ENCODE peak calls at places on chromosomes 5 and 9, in four cellular contexts. One of them, this sample, is unnamed.

GRCh38 chr5:146474040-146474439 is 26.9 kb downstream of the TCERG1 start:
- DNase-seq in HFFc6: no peak
- DNase-seq in IMR-90: no peak
- DNase-seq in AG10803: no peak
- DNase-seq in this sample: no peak

GRCh38 chr5:16869821-16870796 is 66.0 kb downstream of the MYO10 start:
- DNase-seq in HFFc6: peak
- DNase-seq in IMR-90: peak
- DNase-seq in AG10803: peak
- DNase-seq in this sample: no peak

GRCh38 chr5:90965110-90965676 is 406.6 kb downstream of the ADGRV1 start:
- DNase-seq in HFFc6: no peak
- DNase-seq in IMR-90: no peak
- DNase-seq in AG10803: no peak
- DNase-seq in this sample: no peak

GRCh38 chr5:18985397-18985796 is 1002.6 kb downstream of the CDH18 start:
- DNase-seq in HFFc6: no peak
- DNase-seq in IMR-90: no peak
- DNase-seq in AG10803: no peak
- DNase-seq in this sample: no peak

GRCh38 chr9:98256632-98257218 is 1.3 kb upstream of the TBC1D2 start:
- DNase-seq in HFFc6: no peak
- DNase-seq in IMR-90: no peak
- DNase-seq in AG10803: no peak
- DNase-seq in this sample: no peak

GRCh38 chr9:84331119-84331791 is 9.3 kb downstream of the SLC28A3 start:
- DNase-seq in HFFc6: no peak
- DNase-seq in IMR-90: peak
- DNase-seq in AG10803: peak
- DNase-seq in this sample: no peak

GRCh38 chr9:112558476-112558875 is 71.8 kb downstream of the KIAA1958 start:
- DNase-seq in HFFc6: peak
- DNase-seq in IMR-90: peak
- DNase-seq in AG10803: peak
- DNase-seq in this sample: peak

GRCh38 chr5:141945511-141946024 is 12.4 kb downstream of the PCDH12 start:
- DNase-seq in HFFc6: no peak
- DNase-seq in IMR-90: no peak
- DNase-seq in AG10803: no peak
- DNase-seq in this sample: no peak

GRCh38 chr5:43413966-43414365 is 1.8 kb upstream of the CCL28 start:
- DNase-seq in HFFc6: no peak
- DNase-seq in IMR-90: no peak
- DNase-seq in AG10803: no peak
- DNase-seq in this sample: no peak

GRCh38 chr5:68458416-68458815 is 242.9 kb downstream of the PIK3R1 start:
- DNase-seq in HFFc6: no peak
- DNase-seq in IMR-90: no peak
- DNase-seq in AG10803: no peak
- DNase-seq in this sample: no peak

GRCh38 chr9:35904966-35905781 is 828 bp upstream of the HRCT1 start:
- DNase-seq in HFFc6: peak
- DNase-seq in IMR-90: peak
- DNase-seq in AG10803: peak
- DNase-seq in this sample: no peak

GRCh38 chr9:16367605-16368424 is 502.7 kb downstream of the BNC2 start:
- DNase-seq in HFFc6: peak
- DNase-seq in IMR-90: peak
- DNase-seq in AG10803: peak
- DNase-seq in this sample: peak

GRCh38 chr9:137784641-137785513 is 92.7 kb upstream of the CACNA1B start:
- DNase-seq in HFFc6: no peak
- DNase-seq in IMR-90: no peak
- DNase-seq in AG10803: no peak
- DNase-seq in this sample: no peak

GRCh38 chr9:18333157-18333556 is 140.8 kb upstream of the ADAMTSL1 start:
- DNase-seq in HFFc6: no peak
- DNase-seq in IMR-90: peak
- DNase-seq in AG10803: peak
- DNase-seq in this sample: no peak

GRCh38 chr9:93684806-93685553 is 108.6 kb downstream of the PHF2 start:
- DNase-seq in HFFc6: no peak
- DNase-seq in IMR-90: peak
- DNase-seq in AG10803: peak
- DNase-seq in this sample: no peak

GRCh38 chr9:80995759-80996158 is 693.6 kb downstream of the TLE1 start:
- DNase-seq in HFFc6: peak
- DNase-seq in IMR-90: peak
- DNase-seq in AG10803: peak
- DNase-seq in this sample: peak

GRCh38 chr5:57302643-57303042 is 128.8 kb downstream of the GPBP1 start:
- DNase-seq in HFFc6: peak
- DNase-seq in IMR-90: peak
- DNase-seq in AG10803: peak
- DNase-seq in this sample: no peak

GRCh38 chr9:3401556-3401955 is 124.2 kb downstream of the RFX3 start:
- DNase-seq in HFFc6: no peak
- DNase-seq in IMR-90: no peak
- DNase-seq in AG10803: peak
- DNase-seq in this sample: no peak

GRCh38 chr9:137828527-137829259 is 48.9 kb upstream of the CACNA1B start:
- DNase-seq in HFFc6: no peak
- DNase-seq in IMR-90: peak
- DNase-seq in AG10803: peak
- DNase-seq in this sample: no peak

GRCh38 chr5:157714480-157714879 is 16.7 kb upstream of the THG1L start:
- DNase-seq in HFFc6: no peak
- DNase-seq in IMR-90: no peak
- DNase-seq in AG10803: no peak
- DNase-seq in this sample: no peak

GRCh38 chr5:111404270-111404769 is 108.0 kb downstream of the STARD4 start:
- DNase-seq in HFFc6: no peak
- DNase-seq in IMR-90: no peak
- DNase-seq in AG10803: no peak
- DNase-seq in this sample: no peak

GRCh38 chr5:58156977-58157701 is 302.7 kb downstream of the PLK2 start:
- DNase-seq in HFFc6: no peak
- DNase-seq in IMR-90: peak
- DNase-seq in AG10803: peak
- DNase-seq in this sample: no peak

GRCh38 chr5:92017786-92018185 is 634.7 kb upstream of the ARRDC3 start:
- DNase-seq in HFFc6: peak
- DNase-seq in IMR-90: peak
- DNase-seq in AG10803: peak
- DNase-seq in this sample: peak

GRCh38 chr9:4939118-4939561 is 45.9 kb upstream of the JAK2 start:
- DNase-seq in HFFc6: no peak
- DNase-seq in IMR-90: no peak
- DNase-seq in AG10803: no peak
- DNase-seq in this sample: no peak

GRCh38 chr9:121557581-121558422 is 58.2 kb upstream of the GGTA1 start:
- DNase-seq in HFFc6: peak
- DNase-seq in IMR-90: peak
- DNase-seq in AG10803: peak
- DNase-seq in this sample: peak

GRCh38 chr9:35659340-35659739 is 1.2 kb downstream of the CCDC107 start:
- DNase-seq in HFFc6: peak
- DNase-seq in IMR-90: peak
- DNase-seq in AG10803: peak
- DNase-seq in this sample: no peak

GRCh38 chr9:72960446-72960845 is 7.6 kb upstream of the ALDH1A1 start:
- DNase-seq in HFFc6: no peak
- DNase-seq in IMR-90: no peak
- DNase-seq in AG10803: peak
- DNase-seq in this sample: no peak

GRCh38 chr9:94697972-94698581 is 28.4 kb upstream of the AOPEP start:
- DNase-seq in HFFc6: peak
- DNase-seq in IMR-90: peak
- DNase-seq in AG10803: peak
- DNase-seq in this sample: no peak

GRCh38 chr9:115590016-115590415 is 472.1 kb upstream of the TNC start:
- DNase-seq in HFFc6: peak
- DNase-seq in IMR-90: peak
- DNase-seq in AG10803: peak
- DNase-seq in this sample: peak

GRCh38 chr5:61319388-61320146 is 12.5 kb upstream of the ZSWIM6 start:
- DNase-seq in HFFc6: no peak
- DNase-seq in IMR-90: no peak
- DNase-seq in AG10803: no peak
- DNase-seq in this sample: no peak

GRCh38 chr9:136325354-136325753 is 2.0 kb upstream of the GPSM1 start:
- DNase-seq in HFFc6: no peak
- DNase-seq in IMR-90: no peak
- DNase-seq in AG10803: no peak
- DNase-seq in this sample: no peak

GRCh38 chr9:94110821-94111252 is 26.6 kb downstream of the PTPDC1 start:
- DNase-seq in HFFc6: peak
- DNase-seq in IMR-90: peak
- DNase-seq in AG10803: peak
- DNase-seq in this sample: peak

GRCh38 chr5:37197340-37198050 is 51.7 kb downstream of the CPLANE1 start:
- DNase-seq in HFFc6: no peak
- DNase-seq in IMR-90: peak
- DNase-seq in AG10803: no peak
- DNase-seq in this sample: no peak

GRCh38 chr9:99445377-99445891 is 223.4 kb downstream of the SEC61B start:
- DNase-seq in HFFc6: peak
- DNase-seq in IMR-90: peak
- DNase-seq in AG10803: peak
- DNase-seq in this sample: peak

GRCh38 chr5:95788493-95788892 is 34.0 kb downstream of the GLRX start:
- DNase-seq in HFFc6: no peak
- DNase-seq in IMR-90: no peak
- DNase-seq in AG10803: no peak
- DNase-seq in this sample: no peak
- TF ChIP-seq CTCF in HFFc6: no peak
- TF ChIP-seq CTCF in IMR-90: no peak
- TF ChIP-seq CTCF in AG10803: no peak
- TF ChIP-seq CTCF in this sample: no peak

GRCh38 chr9:78239506-78239905 is 3.6 kb downstream of the CEP78 start:
- DNase-seq in HFFc6: no peak
- DNase-seq in IMR-90: no peak
- DNase-seq in AG10803: no peak
- DNase-seq in this sample: no peak
- TF ChIP-seq CTCF in HFFc6: no peak
- TF ChIP-seq CTCF in IMR-90: peak
- TF ChIP-seq CTCF in AG10803: no peak
- TF ChIP-seq CTCF in this sample: no peak

GRCh38 chr5:54905246-54905770 is 80.1 kb downstream of the ESM1 start:
- DNase-seq in HFFc6: no peak
- DNase-seq in IMR-90: peak
- DNase-seq in AG10803: peak
- DNase-seq in this sample: no peak

GRCh38 chr5:54897001-54897400 is 88.4 kb downstream of the ESM1 start:
- DNase-seq in HFFc6: no peak
- DNase-seq in IMR-90: no peak
- DNase-seq in AG10803: no peak
- DNase-seq in this sample: no peak

GRCh38 chr5:54902817-54903473 is 82.4 kb downstream of the ESM1 start:
- DNase-seq in HFFc6: peak
- DNase-seq in IMR-90: peak
- DNase-seq in AG10803: peak
- DNase-seq in this sample: no peak

GRCh38 chr5:54904425-54904824 is 81.0 kb downstream of the ESM1 start:
- DNase-seq in HFFc6: peak
- DNase-seq in IMR-90: peak
- DNase-seq in AG10803: peak
- DNase-seq in this sample: peak

GRCh38 chr5:54900906-54901725 is 84.3 kb downstream of the ESM1 start:
- DNase-seq in HFFc6: peak
- DNase-seq in IMR-90: peak
- DNase-seq in AG10803: peak
- DNase-seq in this sample: peak
- TF ChIP-seq CTCF in HFFc6: no peak
- TF ChIP-seq CTCF in IMR-90: no peak
- TF ChIP-seq CTCF in AG10803: no peak
- TF ChIP-seq CTCF in this sample: no peak

GRCh38 chr9:27425827-27426716 is 98.0 kb upstream of the IFNK start:
- DNase-seq in HFFc6: no peak
- DNase-seq in IMR-90: no peak
- DNase-seq in AG10803: no peak
- DNase-seq in this sample: no peak

GRCh38 chr9:27429436-27429835 is 94.7 kb upstream of the IFNK start:
- DNase-seq in HFFc6: no peak
- DNase-seq in IMR-90: no peak
- DNase-seq in AG10803: no peak
- DNase-seq in this sample: no peak

GRCh38 chr9:27429917-27430316 is 94.2 kb upstream of the IFNK start:
- DNase-seq in HFFc6: no peak
- DNase-seq in IMR-90: no peak
- DNase-seq in AG10803: no peak
- DNase-seq in this sample: no peak

GRCh38 chr9:27423919-27424710 is 100.0 kb upstream of the IFNK start:
- DNase-seq in HFFc6: no peak
- DNase-seq in IMR-90: no peak
- DNase-seq in AG10803: peak
- DNase-seq in this sample: no peak

GRCh38 chr9:27426717-27427645 is 97.1 kb upstream of the IFNK start:
- DNase-seq in HFFc6: no peak
- DNase-seq in IMR-90: peak
- DNase-seq in AG10803: peak
- DNase-seq in this sample: no peak
- TF ChIP-seq CTCF in HFFc6: no peak
- TF ChIP-seq CTCF in IMR-90: no peak
- TF ChIP-seq CTCF in AG10803: no peak
- TF ChIP-seq CTCF in this sample: no peak

GRCh38 chr9:128719919-128720605 is 3.9 kb downstream of the ZDHHC12 start:
- DNase-seq in HFFc6: no peak
- DNase-seq in IMR-90: no peak
- DNase-seq in AG10803: no peak
- DNase-seq in this sample: no peak
- TF ChIP-seq CTCF in HFFc6: no peak
- TF ChIP-seq CTCF in IMR-90: no peak
- TF ChIP-seq CTCF in AG10803: no peak
- TF ChIP-seq CTCF in this sample: no peak

GRCh38 chr5:73311291-73312110 is 137.1 kb downstream of the FOXD1 start:
- DNase-seq in HFFc6: peak
- DNase-seq in IMR-90: peak
- DNase-seq in AG10803: peak
- DNase-seq in this sample: peak

GRCh38 chr5:73314395-73315195 is 134.0 kb downstream of the FOXD1 start:
- DNase-seq in HFFc6: no peak
- DNase-seq in IMR-90: peak
- DNase-seq in AG10803: no peak
- DNase-seq in this sample: no peak

GRCh38 chr5:73307645-73308346 is 134.8 kb downstream of the TMEM174 start:
- DNase-seq in HFFc6: no peak
- DNase-seq in IMR-90: no peak
- DNase-seq in AG10803: no peak
- DNase-seq in this sample: no peak

GRCh38 chr5:73312872-73313510 is 135.6 kb downstream of the FOXD1 start:
- DNase-seq in HFFc6: no peak
- DNase-seq in IMR-90: peak
- DNase-seq in AG10803: peak
- DNase-seq in this sample: no peak

GRCh38 chr5:73312146-73312871 is 136.3 kb downstream of the FOXD1 start:
- DNase-seq in HFFc6: peak
- DNase-seq in IMR-90: peak
- DNase-seq in AG10803: peak
- DNase-seq in this sample: peak
- TF ChIP-seq CTCF in HFFc6: peak
- TF ChIP-seq CTCF in IMR-90: peak
- TF ChIP-seq CTCF in AG10803: peak
- TF ChIP-seq CTCF in this sample: peak